ENCODE peak calls at places on chromosome 16, in eight cellular contexts. One of them, this sample, is unnamed.

GRCh38 chr16:2686912-2687507 is 4.7 kb downstream of the KCTD5 start:
- DNase-seq in HEK293T: no peak
- DNase-seq in HuH-7.5: peak
- DNase-seq in AG10803: no peak
- DNase-seq in psoas muscle: peak
- DNase-seq in GDM1: peak
- DNase-seq in MM.1S: peak
- DNase-seq in mucosa of gallbladder: peak
- DNase-seq in this sample: no peak

GRCh38 chr16:82043680-82044584 is 8.9 kb downstream of the HSD17B2 start:
- DNase-seq in HEK293T: no peak
- DNase-seq in HuH-7.5: no peak
- DNase-seq in AG10803: peak
- DNase-seq in psoas muscle: no peak
- DNase-seq in GDM1: no peak
- DNase-seq in MM.1S: no peak
- DNase-seq in mucosa of gallbladder: no peak
- DNase-seq in this sample: no peak

GRCh38 chr16:84643180-84643583 is 5.1 kb upstream of the KLHL36 start:
- DNase-seq in HEK293T: no peak
- DNase-seq in HuH-7.5: no peak
- DNase-seq in AG10803: peak
- DNase-seq in psoas muscle: peak
- DNase-seq in GDM1: no peak
- DNase-seq in MM.1S: no peak
- DNase-seq in mucosa of gallbladder: peak
- DNase-seq in this sample: no peak

GRCh38 chr16:2244926-2245795 is 6.2 kb downstream of the ECI1 start:
- DNase-seq in HEK293T: no peak
- DNase-seq in HuH-7.5: no peak
- DNase-seq in AG10803: no peak
- DNase-seq in psoas muscle: no peak
- DNase-seq in GDM1: no peak
- DNase-seq in MM.1S: no peak
- DNase-seq in mucosa of gallbladder: no peak
- DNase-seq in this sample: no peak

GRCh38 chr16:65289022-65289421 is 167.2 kb upstream of the CDH11 start:
- DNase-seq in HEK293T: no peak
- DNase-seq in HuH-7.5: no peak
- DNase-seq in AG10803: no peak
- DNase-seq in psoas muscle: peak
- DNase-seq in GDM1: no peak
- DNase-seq in MM.1S: no peak
- DNase-seq in mucosa of gallbladder: no peak
- DNase-seq in this sample: no peak

GRCh38 chr16:6970171-6970857 is 362.3 kb upstream of the RBFOX1 start:
- DNase-seq in HEK293T: no peak
- DNase-seq in HuH-7.5: no peak
- DNase-seq in AG10803: no peak
- DNase-seq in psoas muscle: no peak
- DNase-seq in GDM1: no peak
- DNase-seq in MM.1S: no peak
- DNase-seq in mucosa of gallbladder: no peak
- DNase-seq in this sample: no peak

GRCh38 chr16:75108792-75109731 is 7.5 kb downstream of the LDHD start:
- DNase-seq in HEK293T: no peak
- DNase-seq in HuH-7.5: no peak
- DNase-seq in AG10803: peak
- DNase-seq in psoas muscle: peak
- DNase-seq in GDM1: peak
- DNase-seq in MM.1S: no peak
- DNase-seq in mucosa of gallbladder: peak
- DNase-seq in this sample: peak

GRCh38 chr16:1993731-1994131 is 4.0 kb downstream of the SYNGR3 start:
- DNase-seq in HEK293T: no peak
- DNase-seq in HuH-7.5: no peak
- DNase-seq in AG10803: peak
- DNase-seq in psoas muscle: peak
- DNase-seq in GDM1: no peak
- DNase-seq in MM.1S: no peak
- DNase-seq in mucosa of gallbladder: no peak
- DNase-seq in this sample: no peak

GRCh38 chr16:58119509-58119845 is 9.7 kb downstream of the CFAP20 start:
- DNase-seq in HEK293T: no peak
- DNase-seq in HuH-7.5: no peak
- DNase-seq in AG10803: no peak
- DNase-seq in psoas muscle: no peak
- DNase-seq in GDM1: no peak
- DNase-seq in MM.1S: no peak
- DNase-seq in mucosa of gallbladder: no peak
- DNase-seq in this sample: no peak

GRCh38 chr16:53515259-53515658 is 12.2 kb upstream of the AKTIP start:
- DNase-seq in HEK293T: no peak
- DNase-seq in HuH-7.5: no peak
- DNase-seq in AG10803: no peak
- DNase-seq in psoas muscle: no peak
- DNase-seq in GDM1: no peak
- DNase-seq in MM.1S: no peak
- DNase-seq in mucosa of gallbladder: no peak
- DNase-seq in this sample: no peak

GRCh38 chr16:85347213-85347591 is 234.9 kb upstream of the CIBAR2 start:
- DNase-seq in HEK293T: peak
- DNase-seq in HuH-7.5: no peak
- DNase-seq in AG10803: no peak
- DNase-seq in psoas muscle: no peak
- DNase-seq in GDM1: peak
- DNase-seq in MM.1S: no peak
- DNase-seq in mucosa of gallbladder: no peak
- DNase-seq in this sample: no peak

GRCh38 chr16:85428899-85429775 is 184.0 kb upstream of the GSE1 start:
- DNase-seq in HEK293T: no peak
- DNase-seq in HuH-7.5: no peak
- DNase-seq in AG10803: no peak
- DNase-seq in psoas muscle: peak
- DNase-seq in GDM1: no peak
- DNase-seq in MM.1S: no peak
- DNase-seq in mucosa of gallbladder: no peak
- DNase-seq in this sample: no peak

GRCh38 chr16:85423631-85424030 is 189.5 kb upstream of the GSE1 start:
- DNase-seq in HEK293T: no peak
- DNase-seq in HuH-7.5: no peak
- DNase-seq in AG10803: no peak
- DNase-seq in psoas muscle: peak
- DNase-seq in GDM1: no peak
- DNase-seq in MM.1S: no peak
- DNase-seq in mucosa of gallbladder: no peak
- DNase-seq in this sample: no peak

GRCh38 chr16:3868556-3868955 is 12.0 kb downstream of the CREBBP start:
- DNase-seq in HEK293T: no peak
- DNase-seq in HuH-7.5: no peak
- DNase-seq in AG10803: no peak
- DNase-seq in psoas muscle: no peak
- DNase-seq in GDM1: no peak
- DNase-seq in MM.1S: no peak
- DNase-seq in mucosa of gallbladder: no peak
- DNase-seq in this sample: no peak

GRCh38 chr16:27779719-27780161 is 229.8 kb downstream of the KATNIP start:
- DNase-seq in HEK293T: peak
- DNase-seq in HuH-7.5: peak
- DNase-seq in AG10803: peak
- DNase-seq in psoas muscle: no peak
- DNase-seq in GDM1: no peak
- DNase-seq in MM.1S: no peak
- DNase-seq in mucosa of gallbladder: peak
- DNase-seq in this sample: peak

GRCh38 chr16:69482410-69482951 is 58.1 kb downstream of the CYB5B start:
- DNase-seq in HEK293T: no peak
- DNase-seq in HuH-7.5: no peak
- DNase-seq in AG10803: peak
- DNase-seq in psoas muscle: peak
- DNase-seq in GDM1: no peak
- DNase-seq in MM.1S: no peak
- DNase-seq in mucosa of gallbladder: peak
- DNase-seq in this sample: peak

GRCh38 chr16:72092832-72093447 is 480 bp downstream of the TXNL4B start:
- DNase-seq in HEK293T: peak
- DNase-seq in HuH-7.5: no peak
- DNase-seq in AG10803: peak
- DNase-seq in psoas muscle: no peak
- DNase-seq in GDM1: no peak
- DNase-seq in MM.1S: peak
- DNase-seq in mucosa of gallbladder: no peak
- DNase-seq in this sample: peak

GRCh38 chr16:89697616-89698331 is 3.7 kb downstream of the SPATA2L start:
- DNase-seq in HEK293T: no peak
- DNase-seq in HuH-7.5: no peak
- DNase-seq in AG10803: no peak
- DNase-seq in psoas muscle: peak
- DNase-seq in GDM1: no peak
- DNase-seq in MM.1S: no peak
- DNase-seq in mucosa of gallbladder: no peak
- DNase-seq in this sample: no peak

GRCh38 chr16:85334718-85335583 is 222.7 kb upstream of the CIBAR2 start:
- DNase-seq in HEK293T: no peak
- DNase-seq in HuH-7.5: peak
- DNase-seq in AG10803: no peak
- DNase-seq in psoas muscle: no peak
- DNase-seq in GDM1: peak
- DNase-seq in MM.1S: no peak
- DNase-seq in mucosa of gallbladder: peak
- DNase-seq in this sample: no peak

GRCh38 chr16:86809458-86809955 is 231.2 kb downstream of the FOXL1 start:
- DNase-seq in HEK293T: no peak
- DNase-seq in HuH-7.5: no peak
- DNase-seq in AG10803: peak
- DNase-seq in psoas muscle: no peak
- DNase-seq in GDM1: no peak
- DNase-seq in MM.1S: no peak
- DNase-seq in mucosa of gallbladder: no peak
- DNase-seq in this sample: no peak

GRCh38 chr16:15682105-15682570 is 32.1 kb downstream of the NDE1 start:
- DNase-seq in HEK293T: no peak
- DNase-seq in HuH-7.5: peak
- DNase-seq in AG10803: peak
- DNase-seq in psoas muscle: no peak
- DNase-seq in GDM1: peak
- DNase-seq in MM.1S: no peak
- DNase-seq in mucosa of gallbladder: no peak
- DNase-seq in this sample: peak

GRCh38 chr16:57531253-57531575 is 5.2 kb downstream of the CCDC102A start:
- DNase-seq in HEK293T: no peak
- DNase-seq in HuH-7.5: no peak
- DNase-seq in AG10803: no peak
- DNase-seq in psoas muscle: peak
- DNase-seq in GDM1: no peak
- DNase-seq in MM.1S: no peak
- DNase-seq in mucosa of gallbladder: no peak
- DNase-seq in this sample: no peak

GRCh38 chr16:25007284-25007984 is 7.7 kb downstream of the ARHGAP17 start:
- DNase-seq in HEK293T: no peak
- DNase-seq in HuH-7.5: no peak
- DNase-seq in AG10803: peak
- DNase-seq in psoas muscle: no peak
- DNase-seq in GDM1: no peak
- DNase-seq in MM.1S: no peak
- DNase-seq in mucosa of gallbladder: no peak
- DNase-seq in this sample: no peak

GRCh38 chr16:31267332-31268032 is 7.7 kb downstream of the ITGAM start:
- DNase-seq in HEK293T: no peak
- DNase-seq in HuH-7.5: no peak
- DNase-seq in AG10803: no peak
- DNase-seq in psoas muscle: no peak
- DNase-seq in GDM1: no peak
- DNase-seq in MM.1S: no peak
- DNase-seq in mucosa of gallbladder: no peak
- DNase-seq in this sample: no peak

GRCh38 chr16:49504626-49505025 is 131.0 kb downstream of the C16orf78 start:
- DNase-seq in HEK293T: no peak
- DNase-seq in HuH-7.5: no peak
- DNase-seq in AG10803: no peak
- DNase-seq in psoas muscle: no peak
- DNase-seq in GDM1: no peak
- DNase-seq in MM.1S: no peak
- DNase-seq in mucosa of gallbladder: no peak
- DNase-seq in this sample: no peak

GRCh38 chr16:55466209-55466608 is 12.8 kb upstream of the MMP2 start:
- DNase-seq in HEK293T: no peak
- DNase-seq in HuH-7.5: no peak
- DNase-seq in AG10803: no peak
- DNase-seq in psoas muscle: no peak
- DNase-seq in GDM1: no peak
- DNase-seq in MM.1S: no peak
- DNase-seq in mucosa of gallbladder: no peak
- DNase-seq in this sample: no peak

GRCh38 chr16:83420206-83420760 is 387.5 kb upstream of the HSBP1 start:
- DNase-seq in HEK293T: peak
- DNase-seq in HuH-7.5: no peak
- DNase-seq in AG10803: peak
- DNase-seq in psoas muscle: no peak
- DNase-seq in GDM1: no peak
- DNase-seq in MM.1S: peak
- DNase-seq in mucosa of gallbladder: no peak
- DNase-seq in this sample: peak

GRCh38 chr16:72789921-72790320 is 258.0 kb downstream of the ZFHX3 start:
- DNase-seq in HEK293T: no peak
- DNase-seq in HuH-7.5: no peak
- DNase-seq in AG10803: no peak
- DNase-seq in psoas muscle: no peak
- DNase-seq in GDM1: no peak
- DNase-seq in MM.1S: no peak
- DNase-seq in mucosa of gallbladder: no peak
- DNase-seq in this sample: no peak

GRCh38 chr16:72990003-72990521 is 57.9 kb downstream of the ZFHX3 start:
- DNase-seq in HEK293T: peak
- DNase-seq in HuH-7.5: no peak
- DNase-seq in AG10803: peak
- DNase-seq in psoas muscle: peak
- DNase-seq in GDM1: no peak
- DNase-seq in MM.1S: no peak
- DNase-seq in mucosa of gallbladder: no peak
- DNase-seq in this sample: peak

GRCh38 chr16:28186752-28187151 is 25.0 kb downstream of the XPO6 start:
- DNase-seq in HEK293T: no peak
- DNase-seq in HuH-7.5: no peak
- DNase-seq in AG10803: peak
- DNase-seq in psoas muscle: no peak
- DNase-seq in GDM1: no peak
- DNase-seq in MM.1S: no peak
- DNase-seq in mucosa of gallbladder: no peak
- DNase-seq in this sample: no peak

GRCh38 chr16:15032547-15033308 is 23.1 kb downstream of the NTAN1 start:
- DNase-seq in HEK293T: no peak
- DNase-seq in HuH-7.5: no peak
- DNase-seq in AG10803: no peak
- DNase-seq in psoas muscle: no peak
- DNase-seq in GDM1: peak
- DNase-seq in MM.1S: peak
- DNase-seq in mucosa of gallbladder: no peak
- DNase-seq in this sample: no peak

GRCh38 chr16:1451702-1452392 is 7.5 kb upstream of the CCDC154 start:
- DNase-seq in HEK293T: no peak
- DNase-seq in HuH-7.5: no peak
- DNase-seq in AG10803: no peak
- DNase-seq in psoas muscle: no peak
- DNase-seq in GDM1: no peak
- DNase-seq in MM.1S: no peak
- DNase-seq in mucosa of gallbladder: no peak
- DNase-seq in this sample: no peak

GRCh38 chr16:85563515-85564276 is 49.4 kb upstream of the GSE1 start:
- DNase-seq in HEK293T: no peak
- DNase-seq in HuH-7.5: peak
- DNase-seq in AG10803: peak
- DNase-seq in psoas muscle: peak
- DNase-seq in GDM1: no peak
- DNase-seq in MM.1S: no peak
- DNase-seq in mucosa of gallbladder: peak
- DNase-seq in this sample: peak

GRCh38 chr16:82011199-82011641 is at the start of gene SDR42E1:
- DNase-seq in HEK293T: no peak
- DNase-seq in HuH-7.5: peak
- DNase-seq in AG10803: no peak
- DNase-seq in psoas muscle: no peak
- DNase-seq in GDM1: no peak
- DNase-seq in MM.1S: peak
- DNase-seq in mucosa of gallbladder: peak
- DNase-seq in this sample: no peak

This sample was measured in NCI-H460.